ENCODE peak calls at places on chromosomes 1 and 21, in eight cellular contexts. O, L, P, V, E, Y, U and R are unnamed samples.

GRCh38 chr1:69738458-69738857 is 170.7 kb downstream of the LRRC7 start:
- DNase-seq in U (no peak), O (peak), P (no peak), Y (no peak), V (no peak), L (no peak), E (no peak), R (no peak)

GRCh38 chr1:231951399-231951798 is 324.8 kb downstream of the DISC1 start:
- DNase-seq in L (no peak), V (no peak), Y (no peak), U (no peak), P (no peak), O (peak), E (no peak), R (no peak)

GRCh38 chr1:39425151-39425550 is 66.3 kb upstream of the BMP8A start:
- DNase-seq in O (no peak), U (no peak), V (no peak), P (no peak), L (no peak), E (no peak), Y (no peak), R (no peak)

GRCh38 chr1:47235280-47235679 is 3.3 kb upstream of the TAL1 start:
- DNase-seq in E (no peak), V (peak), L (no peak), P (no peak), U (no peak), Y (no peak), O (no peak), R (no peak)

GRCh38 chr21:28391938-28392337 is 600.7 kb downstream of the LTN1 start:
- DNase-seq in V (no peak), O (no peak), L (no peak), Y (no peak), E (no peak), U (no peak), P (no peak), R (no peak)

GRCh38 chr1:92916899-92917298 is 44.4 kb downstream of the DIPK1A start:
- DNase-seq in O (no peak), P (no peak), U (no peak), Y (no peak), V (no peak), L (no peak), E (no peak), R (no peak)

GRCh38 chr1:172397221-172397620 is 23.3 kb upstream of the C1orf105 start:
- DNase-seq in Y (no peak), V (no peak), U (no peak), O (peak), E (no peak), L (no peak), P (no peak), R (no peak)

GRCh38 chr1:26409191-26409751 is 1.3 kb upstream of the LIN28A start:
- DNase-seq in U (peak), Y (peak), O (no peak), E (no peak), L (no peak), P (peak), V (no peak), R (no peak)

GRCh38 chr21:31185663-31186062 is 147.4 kb upstream of the KRTAP19-8 start:
- DNase-seq in E (no peak), L (no peak), V (no peak), P (no peak), O (no peak), Y (no peak), U (no peak), R (no peak)

GRCh38 chr21:28240586-28240985 is 752.1 kb downstream of the LTN1 start:
- DNase-seq in P (no peak), V (no peak), E (no peak), L (no peak), U (no peak), O (no peak), Y (no peak), R (no peak)

GRCh38 chr1:208110296-208110695 is 133.9 kb downstream of the PLXNA2 start:
- DNase-seq in V (no peak), Y (no peak), O (no peak), E (no peak), L (no peak), P (no peak), U (no peak), R (no peak)

GRCh38 chr1:75308365-75308764 is 174.2 kb downstream of the LHX8 start:
- DNase-seq in E (no peak), L (no peak), P (no peak), V (no peak), U (no peak), Y (no peak), O (no peak), R (no peak)

GRCh38 chr1:99146129-99146848 is 118.0 kb upstream of the PLPPR4 start:
- DNase-seq in V (peak), U (no peak), P (no peak), E (peak), L (no peak), Y (no peak), O (no peak), R (no peak)

GRCh38 chr1:220121791-220122530 is 28.0 kb downstream of the IARS2 start:
- DNase-seq in L (no peak), O (no peak), V (no peak), U (no peak), E (no peak), P (no peak), Y (no peak), R (no peak)

GRCh38 chr21:34612557-34612956 is 2.4 kb downstream of the RCAN1 start:
- DNase-seq in L (no peak), P (no peak), U (no peak), V (no peak), Y (no peak), E (no peak), O (no peak), R (no peak)

GRCh38 chr1:105544475-105544874 is 1512.0 kb upstream of the PRMT6 start:
- DNase-seq in O (peak), L (no peak), U (no peak), E (no peak), V (no peak), Y (no peak), P (no peak), R (no peak)

GRCh38 chr1:17195731-17196130 is 9.2 kb upstream of the PADI1 start:
- DNase-seq in U (no peak), P (no peak), Y (no peak), E (no peak), L (peak), O (no peak), V (peak), R (peak)

GRCh38 chr1:228371741-228372182 is 34.9 kb downstream of the TRIM11 start:
- DNase-seq in V (no peak), P (no peak), U (no peak), O (no peak), L (no peak), Y (no peak), E (no peak), R (no peak)

GRCh38 chr1:182617075-182617429 is 12.9 kb upstream of the RGS16 start:
- DNase-seq in L (no peak), Y (no peak), E (no peak), U (no peak), O (no peak), P (no peak), V (no peak), R (no peak)

GRCh38 chr1:232276651-232277050 is 353.3 kb downstream of the SIPA1L2 start:
- DNase-seq in O (no peak), L (no peak), U (no peak), Y (no peak), P (no peak), E (no peak), V (no peak), R (no peak)

GRCh38 chr1:1325288-1326074 is 879 bp downstream of the CPTP start:
- DNase-seq in L (no peak), U (no peak), Y (no peak), E (no peak), V (peak), P (no peak), O (no peak), R (no peak)

GRCh38 chr1:109821831-109822745 is 58.4 kb upstream of the EPS8L3 start:
- DNase-seq in U (no peak), E (no peak), L (no peak), P (no peak), O (peak), Y (no peak), V (peak), R (peak)

GRCh38 chr1:26690576-26691031 is 5.2 kb upstream of the ARID1A start:
- DNase-seq in E (no peak), U (no peak), P (peak), O (no peak), Y (no peak), V (no peak), L (no peak), R (no peak)

GRCh38 chr21:17352937-17353655 is 159.7 kb upstream of the CXADR start:
- DNase-seq in V (no peak), U (no peak), Y (no peak), P (no peak), L (no peak), E (no peak), O (no peak), R (no peak)

GRCh38 chr1:210236840-210237409 is 4.3 kb downstream of the SERTAD4 start:
- DNase-seq in Y (no peak), V (peak), P (peak), L (no peak), E (peak), U (no peak), O (peak), R (no peak)

DNA sequence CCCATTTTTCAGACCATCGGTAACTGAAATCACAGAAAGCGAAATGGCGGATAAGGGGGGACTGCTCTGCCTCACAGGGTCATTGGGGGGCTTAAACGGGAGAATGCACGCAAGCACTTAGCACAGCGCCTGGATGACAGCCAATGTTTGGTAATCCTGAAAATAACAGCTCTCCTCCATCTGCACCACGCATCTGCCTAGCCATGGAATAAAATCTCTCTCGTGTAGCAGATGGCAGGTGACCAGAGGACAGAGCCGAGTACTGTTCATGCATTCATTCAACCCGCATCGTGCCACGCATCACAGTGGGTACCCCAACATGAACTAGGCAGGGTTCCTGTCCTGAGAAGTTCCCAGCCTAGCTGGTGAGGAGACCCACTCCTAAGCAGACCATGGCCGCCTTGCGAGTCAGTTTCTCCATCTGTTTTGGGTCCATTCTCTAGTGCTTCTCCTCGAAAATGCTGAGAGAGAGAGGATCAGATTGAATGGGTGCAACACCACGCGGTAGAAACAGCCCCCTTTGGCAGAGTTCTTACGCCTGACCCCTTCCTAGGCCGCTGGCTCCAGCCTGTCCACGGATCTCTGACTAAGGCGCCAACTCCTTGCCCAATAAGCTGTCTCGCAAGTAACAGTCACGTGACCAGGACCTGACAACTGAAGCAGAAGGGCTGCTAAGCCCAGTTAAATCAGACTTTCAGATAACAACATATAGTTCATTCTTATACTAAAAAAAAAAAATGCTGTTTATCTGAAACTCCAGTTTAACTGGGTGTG is 7.3 kb downstream of the SLC1A7 start:
- DNase-seq in L (peak), E (no peak), O (no peak), Y (no peak), V (no peak), P (no peak), U (no peak), R (no peak)
- TF ChIP-seq CTCF in L (no peak), E (no peak), O (no peak), Y (no peak), V (no peak), P (no peak), U (no peak), R (no peak)

GRCh38 chr1:91404151-91405012 is at the start of gene HFM1:
- DNase-seq in U (peak), Y (peak), L (peak), E (peak), V (peak), O (peak), P (peak), R (peak)

GRCh38 chr1:91402023-91402422 is 2.6 kb downstream of the HFM1 start:
- DNase-seq in L (no peak), P (no peak), V (no peak), O (peak), E (no peak), Y (no peak), U (peak), R (no peak)

DNA sequence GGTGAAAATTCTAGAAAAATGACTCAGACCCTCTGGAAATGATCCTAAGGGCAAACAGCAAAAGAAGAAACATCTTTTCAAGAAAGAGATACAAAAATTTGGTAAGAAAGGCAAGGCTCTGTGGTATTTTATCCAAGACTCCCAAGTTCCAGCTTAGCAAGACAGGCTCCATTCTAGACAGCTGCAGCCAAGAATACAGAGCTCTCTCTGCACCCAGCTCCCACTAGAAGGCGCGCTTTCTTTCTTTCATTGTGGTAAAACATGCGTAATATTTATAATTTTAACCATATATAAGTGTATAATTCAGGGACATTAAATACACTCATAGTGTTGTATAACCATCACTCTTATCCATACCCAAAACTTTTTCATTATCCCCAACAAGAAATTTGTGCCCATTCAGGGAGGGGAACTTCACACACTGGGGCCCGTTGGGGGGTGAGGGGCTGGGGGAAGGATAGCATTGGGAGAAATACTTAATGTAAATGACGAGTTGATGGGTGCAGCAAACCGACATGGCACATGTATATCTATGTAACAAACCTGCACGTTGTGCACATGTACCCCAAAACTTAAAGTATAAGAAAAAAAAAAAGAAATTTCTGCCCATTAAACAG is 2.2 kb upstream of the HFM1 start:
- DNase-seq in P (no peak), E (no peak), L (no peak), V (no peak), O (no peak), Y (no peak), U (no peak), R (no peak)
- TF ChIP-seq CTCF in P (peak), E (no peak), L (no peak), V (no peak), O (peak), Y (peak), U (peak), R (no peak)

GRCh38 chr1:166838766-166839599 is at the start of gene POGK:
- DNase-seq in L (peak), P (peak), E (peak), V (peak), U (peak), O (peak), Y (peak), R (peak)

GRCh38 chr1:166840309-166841302 is 1.3 kb downstream of the POGK start:
- DNase-seq in U (peak), E (no peak), P (peak), L (no peak), V (no peak), O (peak), Y (no peak), R (no peak)

GRCh38 chr1:166836733-166837132 is 2.5 kb upstream of the POGK start:
- DNase-seq in Y (no peak), E (no peak), O (no peak), L (no peak), V (no peak), P (no peak), U (no peak), R (no peak)

GRCh38 chr1:166843322-166843721 is 4.0 kb downstream of the POGK start:
- DNase-seq in U (no peak), V (no peak), O (no peak), E (no peak), Y (no peak), L (no peak), P (no peak), R (no peak)

DNA sequence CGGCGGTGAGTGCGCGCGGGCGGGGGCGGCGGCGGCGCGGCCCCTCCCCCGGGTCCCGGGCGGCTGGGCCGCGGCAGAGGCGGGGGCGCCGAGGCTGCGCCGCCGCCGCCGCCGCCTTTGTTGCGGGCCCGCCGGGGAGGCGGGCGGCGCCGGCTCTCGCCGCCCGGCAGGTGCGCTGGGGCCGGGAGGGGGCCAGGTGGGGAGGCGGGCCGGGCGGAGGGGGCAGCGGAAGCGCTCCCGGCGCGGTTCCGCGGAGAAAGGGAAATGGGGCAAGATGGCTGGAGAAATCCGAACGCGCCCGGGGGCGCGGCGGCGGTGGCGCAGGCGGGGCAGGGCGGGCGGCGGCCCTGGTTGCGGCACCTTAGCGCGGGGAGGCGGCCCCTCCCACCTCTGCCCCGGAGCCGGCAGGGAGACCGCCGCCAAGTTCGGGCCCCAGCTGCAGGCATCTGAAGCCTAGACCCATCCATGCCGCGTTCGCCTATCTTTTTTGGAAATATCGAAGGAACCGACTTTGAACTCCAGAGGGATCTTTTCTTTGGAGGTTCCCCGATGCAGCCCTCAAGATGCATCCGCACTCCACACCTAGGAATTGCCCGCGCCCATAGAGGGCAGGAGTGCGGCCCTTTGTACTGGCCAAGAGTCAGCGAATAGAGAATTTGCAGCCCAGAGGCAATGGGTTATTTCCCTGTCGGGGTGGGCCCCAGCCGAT is 479 bp downstream of the POGK start:
- DNase-seq in P (peak), Y (peak), V (peak), U (peak), L (no peak), O (peak), E (peak), R (no peak)
- TF ChIP-seq CTCF in P (peak), Y (peak), V (peak), U (peak), L (no peak), O (peak), E (peak), R (peak)

GRCh38 chr1:40532844-40533424 is 1.5 kb downstream of the ZNF684 start:
- DNase-seq in E (no peak), O (peak), L (no peak), Y (no peak), P (peak), V (no peak), U (peak), R (no peak)

GRCh38 chr1:40532062-40532389 is 589 bp downstream of the ZNF684 start:
- DNase-seq in Y (no peak), P (no peak), O (no peak), V (no peak), U (no peak), L (no peak), E (no peak), R (no peak)

GRCh38 chr1:40530735-40531380 is 579 bp upstream of the ZNF684 start:
- DNase-seq in U (peak), O (no peak), V (no peak), L (no peak), P (no peak), E (no peak), Y (no peak), R (no peak)

GRCh38 chr1:40534589-40534988 is 3.2 kb downstream of the ZNF684 start:
- DNase-seq in Y (no peak), U (no peak), O (no peak), V (no peak), L (no peak), E (no peak), P (no peak), R (no peak)

GRCh38 chr1:40531381-40532061 is at the start of gene ZNF684:
- DNase-seq in E (peak), U (peak), V (peak), L (peak), Y (peak), O (peak), P (peak), R (peak)
- TF ChIP-seq CTCF in E (no peak), U (no peak), V (no peak), L (no peak), Y (no peak), O (no peak), P (no peak), R (no peak)

GRCh38 chr1:217433664-217434063 is 197.2 kb downstream of the GPATCH2 start:
- DNase-seq in E (no peak), L (no peak), V (no peak), Y (no peak), U (no peak), O (no peak), P (no peak), R (no peak)

GRCh38 chr1:217432339-217432738 is 198.6 kb downstream of the GPATCH2 start:
- DNase-seq in Y (no peak), V (no peak), U (no peak), L (no peak), E (no peak), O (no peak), P (no peak), R (no peak)

GRCh38 chr1:217425528-217425927 is 205.4 kb downstream of the GPATCH2 start:
- DNase-seq in Y (no peak), O (no peak), U (no peak), V (no peak), P (no peak), E (no peak), L (no peak), R (no peak)

GRCh38 chr1:217435159-217435558 is 195.7 kb downstream of the GPATCH2 start:
- DNase-seq in P (no peak), E (no peak), U (no peak), O (no peak), L (no peak), V (no peak), Y (no peak), R (no peak)

DNA sequence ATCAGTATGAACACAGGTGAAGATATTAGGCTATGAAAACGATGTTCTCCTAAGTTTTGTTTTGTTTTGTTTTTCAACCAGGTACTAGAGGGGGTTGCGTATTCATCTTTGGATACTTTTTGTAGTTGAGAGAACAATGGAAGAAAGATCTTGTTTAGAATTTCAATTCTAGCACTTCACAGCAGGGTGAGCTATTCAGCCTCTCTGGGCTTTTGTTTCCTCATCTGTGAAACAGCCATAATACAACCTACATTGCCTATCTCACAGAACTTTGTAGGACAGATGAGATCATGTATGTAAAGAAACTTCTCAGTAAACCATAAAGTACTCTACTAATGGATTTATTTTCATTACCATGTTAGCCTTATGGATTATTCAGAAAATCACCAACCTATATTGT is 199.5 kb downstream of the GPATCH2 start:
- DNase-seq in E (no peak), P (no peak), Y (no peak), U (no peak), V (no peak), O (no peak), L (no peak), R (no peak)
- TF ChIP-seq CTCF in E (no peak), P (peak), Y (no peak), U (no peak), V (no peak), O (no peak), L (no peak), R (no peak)

GRCh38 chr1:48794815-48795214 is 18.1 kb upstream of the BEND5 start:
- DNase-seq in L (no peak), U (no peak), P (no peak), Y (no peak), E (no peak), V (no peak), O (no peak), R (no peak)

GRCh38 chr1:48793863-48794262 is 17.2 kb upstream of the BEND5 start:
- DNase-seq in P (no peak), O (no peak), E (no peak), L (no peak), V (no peak), Y (no peak), U (no peak), R (no peak)

GRCh38 chr1:48785869-48786268 is 9.2 kb upstream of the BEND5 start:
- DNase-seq in L (no peak), E (no peak), P (no peak), V (no peak), O (no peak), Y (no peak), U (no peak), R (no peak)

GRCh38 chr1:48789903-48790302 is 13.2 kb upstream of the BEND5 start:
- DNase-seq in P (no peak), O (no peak), Y (no peak), V (no peak), U (no peak), E (no peak), L (no peak), R (no peak)

GRCh38 chr1:48790397-48790796 is 13.7 kb upstream of the BEND5 start:
- DNase-seq in V (no peak), L (no peak), U (no peak), P (no peak), Y (no peak), O (no peak), E (no peak), R (no peak)
- TF ChIP-seq CTCF in V (no peak), L (no peak), U (no peak), P (no peak), Y (no peak), O (no peak), E (no peak), R (no peak)